ENCODE peak calls at places on chromosomes 12 and 14, in ten cellular contexts. One of them, this sample, is unnamed.

GRCh38 chr12:4910502-4911315 is 1.0 kb downstream of the KCNA1 start:
- DNase-seq in GM13977: peak; percentile 83
- DNase-seq in sigmoid colon: no peak
- DNase-seq in AG09319: no peak
- DNase-seq in endothelial cell of umbilical vein: no peak
- DNase-seq in mesothelial cell of epicardium: no peak
- DNase-seq in tibial artery: no peak
- DNase-seq in left ventricle myocardium inferior: no peak
- DNase-seq in AG09309: no peak
- DNase-seq in body of pancreas: no peak
- DNase-seq in this sample: peak; percentile 87

GRCh38 chr14:32650665-32651064 is 288.0 kb upstream of the NPAS3 start:
- DNase-seq in body of pancreas: no peak
- DNase-seq in AG09309: no peak
- DNase-seq in sigmoid colon: no peak
- DNase-seq in GM13977: no peak
- DNase-seq in mesothelial cell of epicardium: no peak
- DNase-seq in tibial artery: no peak
- DNase-seq in endothelial cell of umbilical vein: no peak
- DNase-seq in AG09319: no peak
- DNase-seq in left ventricle myocardium inferior: no peak
- DNase-seq in this sample: no peak

GRCh38 chr14:90508536-90509254 is 111.9 kb downstream of the CALM1 start:
- DNase-seq in sigmoid colon: no peak
- DNase-seq in GM13977: no peak
- DNase-seq in AG09319: no peak
- DNase-seq in mesothelial cell of epicardium: peak; percentile 78
- DNase-seq in endothelial cell of umbilical vein: no peak
- DNase-seq in tibial artery: no peak
- DNase-seq in left ventricle myocardium inferior: no peak
- DNase-seq in body of pancreas: peak; percentile 69
- DNase-seq in AG09309: no peak
- DNase-seq in this sample: no peak

GRCh38 chr12:53098982-53099651 is 1.6 kb downstream of the IGFBP6 start:
- DNase-seq in body of pancreas: peak; percentile 87
- DNase-seq in sigmoid colon: peak; percentile 97
- DNase-seq in GM13977: peak; percentile 90
- DNase-seq in endothelial cell of umbilical vein: peak; percentile 83
- DNase-seq in AG09309: peak; percentile 91
- DNase-seq in left ventricle myocardium inferior: peak; percentile 93
- DNase-seq in tibial artery: peak; percentile 96
- DNase-seq in AG09319: peak; percentile 94
- DNase-seq in mesothelial cell of epicardium: peak; percentile 95
- DNase-seq in this sample: peak; percentile 89

GRCh38 chr14:104425171-104425681 is 154.3 kb upstream of the C14orf180 start:
- DNase-seq in AG09309: no peak
- DNase-seq in endothelial cell of umbilical vein: no peak
- DNase-seq in sigmoid colon: peak; percentile 53
- DNase-seq in body of pancreas: no peak
- DNase-seq in tibial artery: no peak
- DNase-seq in GM13977: no peak
- DNase-seq in mesothelial cell of epicardium: no peak
- DNase-seq in AG09319: no peak
- DNase-seq in left ventricle myocardium inferior: no peak
- DNase-seq in this sample: peak; percentile 25

GRCh38 chr12:26274441-26275312 is 79.3 kb downstream of the SSPN start:
- DNase-seq in AG09309: peak; percentile 99
- DNase-seq in left ventricle myocardium inferior: peak; percentile 78
- DNase-seq in endothelial cell of umbilical vein: peak; percentile 98
- DNase-seq in GM13977: peak; percentile 66
- DNase-seq in mesothelial cell of epicardium: no peak
- DNase-seq in body of pancreas: peak; percentile 79
- DNase-seq in sigmoid colon: peak; percentile 95
- DNase-seq in tibial artery: peak; percentile 94
- DNase-seq in AG09319: peak; percentile 91
- DNase-seq in this sample: peak; percentile 74

GRCh38 chr12:107929436-107929835 is 154.9 kb downstream of the ASCL4 start:
- DNase-seq in AG09319: no peak
- DNase-seq in GM13977: peak; percentile 33
- DNase-seq in body of pancreas: no peak
- DNase-seq in AG09309: peak; percentile 14
- DNase-seq in mesothelial cell of epicardium: no peak
- DNase-seq in endothelial cell of umbilical vein: no peak
- DNase-seq in sigmoid colon: no peak
- DNase-seq in left ventricle myocardium inferior: no peak
- DNase-seq in tibial artery: no peak
- DNase-seq in this sample: peak; percentile 42

GRCh38 chr14:50321009-50321660 is 9.0 kb downstream of the DMAC2L start:
- DNase-seq in tibial artery: peak; percentile 56
- DNase-seq in mesothelial cell of epicardium: peak; percentile 51
- DNase-seq in GM13977: peak; percentile 71
- DNase-seq in sigmoid colon: peak; percentile 82
- DNase-seq in AG09309: peak; percentile 81
- DNase-seq in endothelial cell of umbilical vein: peak; percentile 96
- DNase-seq in AG09319: peak; percentile 79
- DNase-seq in body of pancreas: peak; percentile 73
- DNase-seq in left ventricle myocardium inferior: peak; percentile 24
- DNase-seq in this sample: peak; percentile 77

GRCh38 chr12:98592825-98593322 is 612 bp upstream of the SLC25A3 start:
- DNase-seq in tibial artery: no peak
- DNase-seq in endothelial cell of umbilical vein: no peak
- DNase-seq in body of pancreas: no peak
- DNase-seq in AG09319: no peak
- DNase-seq in AG09309: no peak
- DNase-seq in left ventricle myocardium inferior: no peak
- DNase-seq in GM13977: no peak
- DNase-seq in mesothelial cell of epicardium: no peak
- DNase-seq in sigmoid colon: no peak
- DNase-seq in this sample: no peak

GRCh38 chr12:98594050-98594853 is 766 bp downstream of the SLC25A3 start:
- DNase-seq in body of pancreas: peak; percentile 46
- DNase-seq in sigmoid colon: peak; percentile 77
- DNase-seq in mesothelial cell of epicardium: peak; percentile 59
- DNase-seq in AG09309: no peak
- DNase-seq in left ventricle myocardium inferior: peak; percentile 41
- DNase-seq in endothelial cell of umbilical vein: peak; percentile 38
- DNase-seq in AG09319: no peak
- DNase-seq in tibial artery: peak; percentile 50
- DNase-seq in GM13977: no peak
- DNase-seq in this sample: no peak

GRCh38 chr12:98587084-98587483 is 6.4 kb upstream of the SLC25A3 start:
- DNase-seq in AG09309: no peak
- DNase-seq in endothelial cell of umbilical vein: no peak
- DNase-seq in tibial artery: no peak
- DNase-seq in left ventricle myocardium inferior: no peak
- DNase-seq in AG09319: no peak
- DNase-seq in GM13977: no peak
- DNase-seq in body of pancreas: no peak
- DNase-seq in mesothelial cell of epicardium: no peak
- DNase-seq in sigmoid colon: no peak
- DNase-seq in this sample: no peak

GRCh38 chr12:98593351-98594049 is at the start of gene SLC25A3:
- DNase-seq in tibial artery: peak; percentile 97
- DNase-seq in mesothelial cell of epicardium: peak; percentile 90
- DNase-seq in endothelial cell of umbilical vein: peak; percentile 99
- DNase-seq in AG09319: peak; percentile 97
- DNase-seq in body of pancreas: peak; percentile 97
- DNase-seq in sigmoid colon: peak; percentile 98
- DNase-seq in GM13977: peak; percentile 96
- DNase-seq in AG09309: peak; percentile 94
- DNase-seq in left ventricle myocardium inferior: peak; percentile 95
- DNase-seq in this sample: peak; percentile 98

DNA sequence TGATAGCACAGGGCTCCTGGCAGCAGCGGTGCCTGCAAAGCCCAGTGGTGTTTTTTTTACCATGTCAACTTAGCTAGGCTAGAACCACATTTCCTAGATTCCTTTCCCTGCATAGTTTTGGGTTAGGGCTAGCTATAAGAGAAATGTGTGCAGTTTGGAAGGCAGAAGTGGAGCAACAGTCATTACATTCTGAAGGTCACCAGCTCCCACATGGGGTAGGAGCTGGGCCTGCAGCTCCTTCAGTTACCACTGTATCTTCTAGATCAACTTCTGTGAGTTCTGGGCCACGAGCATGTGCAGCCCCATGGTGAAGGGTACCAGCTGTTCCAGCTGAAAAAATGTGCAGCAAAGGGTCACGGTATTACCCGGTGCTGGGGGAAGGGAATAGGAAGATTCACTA is 2.3 kb upstream of the SLC25A3 start:
- DNase-seq in GM13977: no peak
- DNase-seq in tibial artery: no peak
- DNase-seq in mesothelial cell of epicardium: no peak
- DNase-seq in left ventricle myocardium inferior: no peak
- DNase-seq in AG09309: no peak
- DNase-seq in sigmoid colon: no peak
- DNase-seq in AG09319: no peak
- DNase-seq in body of pancreas: no peak
- DNase-seq in endothelial cell of umbilical vein: no peak
- DNase-seq in this sample: no peak
- TF ChIP-seq CTCF in GM13977: no peak
- TF ChIP-seq CTCF in tibial artery: no peak
- TF ChIP-seq CTCF in mesothelial cell of epicardium: no peak
- TF ChIP-seq CTCF in left ventricle myocardium inferior: no peak
- TF ChIP-seq CTCF in AG09309: no peak
- TF ChIP-seq CTCF in sigmoid colon: no peak
- TF ChIP-seq CTCF in AG09319: no peak
- TF ChIP-seq CTCF in body of pancreas: no peak
- TF ChIP-seq CTCF in endothelial cell of umbilical vein: no peak
- TF ChIP-seq CTCF in this sample: no peak

GRCh38 chr14:103336191-103336590 is 2.2 kb downstream of the EIF5 start:
- DNase-seq in mesothelial cell of epicardium: no peak
- DNase-seq in left ventricle myocardium inferior: no peak
- DNase-seq in body of pancreas: no peak
- DNase-seq in sigmoid colon: no peak
- DNase-seq in tibial artery: no peak
- DNase-seq in AG09319: no peak
- DNase-seq in endothelial cell of umbilical vein: no peak
- DNase-seq in AG09309: no peak
- DNase-seq in GM13977: no peak
- DNase-seq in this sample: no peak

GRCh38 chr14:103333754-103334643 is at the start of gene EIF5:
- DNase-seq in AG09309: peak; percentile 93
- DNase-seq in AG09319: peak; percentile 98
- DNase-seq in endothelial cell of umbilical vein: peak; percentile 99
- DNase-seq in body of pancreas: peak; percentile 100
- DNase-seq in tibial artery: peak; percentile 98
- DNase-seq in sigmoid colon: peak; percentile 100
- DNase-seq in mesothelial cell of epicardium: peak; percentile 99
- DNase-seq in left ventricle myocardium inferior: peak; percentile 99
- DNase-seq in GM13977: peak; percentile 98
- DNase-seq in this sample: peak; percentile 97

GRCh38 chr14:103332143-103332919 is 1.7 kb upstream of the EIF5 start:
- DNase-seq in AG09309: no peak
- DNase-seq in GM13977: no peak
- DNase-seq in left ventricle myocardium inferior: no peak
- DNase-seq in AG09319: no peak
- DNase-seq in tibial artery: no peak
- DNase-seq in sigmoid colon: no peak
- DNase-seq in mesothelial cell of epicardium: no peak
- DNase-seq in body of pancreas: no peak
- DNase-seq in endothelial cell of umbilical vein: no peak
- DNase-seq in this sample: no peak

GRCh38 chr14:103337794-103338193 is 3.8 kb downstream of the EIF5 start:
- DNase-seq in left ventricle myocardium inferior: no peak
- DNase-seq in mesothelial cell of epicardium: no peak
- DNase-seq in body of pancreas: no peak
- DNase-seq in endothelial cell of umbilical vein: no peak
- DNase-seq in sigmoid colon: no peak
- DNase-seq in AG09309: no peak
- DNase-seq in GM13977: no peak
- DNase-seq in AG09319: no peak
- DNase-seq in tibial artery: no peak
- DNase-seq in this sample: no peak

DNA sequence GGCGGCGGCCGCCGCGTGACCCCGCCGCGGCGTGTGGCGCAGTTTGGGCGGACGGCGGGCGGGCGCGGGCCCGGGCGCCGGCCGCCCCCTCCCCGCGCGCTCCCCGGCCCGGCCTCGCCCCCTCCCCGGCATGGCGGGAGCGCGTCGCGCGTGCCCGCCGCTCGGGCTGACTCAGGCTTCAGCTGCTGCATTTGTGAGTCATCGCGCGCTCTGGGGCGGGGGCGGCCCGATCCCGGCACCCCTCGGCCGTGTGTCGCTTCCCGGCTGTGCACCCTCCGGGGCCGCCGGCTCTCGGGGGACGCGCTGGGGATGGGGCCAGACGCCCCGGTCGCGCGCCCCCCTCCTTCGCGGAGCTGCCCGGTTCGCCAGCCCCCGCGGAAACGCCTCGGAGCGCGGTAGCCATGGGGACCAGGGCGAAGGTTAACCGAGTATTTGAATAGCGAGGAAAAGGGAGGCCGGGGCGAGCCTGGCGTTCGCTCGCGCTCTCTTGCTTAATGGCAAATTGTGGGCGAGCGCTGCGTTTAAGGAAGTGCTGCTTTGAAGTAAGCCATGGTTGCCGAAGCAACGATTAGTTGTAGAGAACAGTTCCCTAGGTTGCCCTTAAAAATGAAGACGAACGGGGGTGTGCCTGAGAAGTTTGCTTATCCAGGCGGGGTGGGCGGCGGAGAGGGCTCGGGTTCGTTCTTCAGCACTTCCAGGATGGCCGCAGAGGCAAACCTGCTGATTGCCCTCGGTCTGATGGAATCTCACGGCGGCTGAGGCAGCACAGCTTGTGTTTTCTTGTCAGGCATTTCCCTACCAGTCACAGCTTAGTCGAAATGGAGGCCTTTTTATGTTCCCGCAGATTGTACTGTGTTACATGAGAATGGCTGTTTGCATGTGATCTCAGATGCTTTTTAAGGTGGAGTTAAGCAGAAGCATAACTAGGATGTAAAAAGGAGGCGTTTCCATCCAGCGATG is 887 bp downstream of the EIF5 start:
- DNase-seq in sigmoid colon: peak; percentile 83
- DNase-seq in tibial artery: peak; percentile 64
- DNase-seq in GM13977: peak; percentile 80
- DNase-seq in mesothelial cell of epicardium: peak; percentile 69
- DNase-seq in endothelial cell of umbilical vein: peak; percentile 76
- DNase-seq in AG09309: no peak
- DNase-seq in body of pancreas: peak; percentile 77
- DNase-seq in AG09319: peak; percentile 41
- DNase-seq in left ventricle myocardium inferior: peak; percentile 57
- DNase-seq in this sample: peak; percentile 73
- TF ChIP-seq CTCF in sigmoid colon: no peak
- TF ChIP-seq CTCF in tibial artery: no peak
- TF ChIP-seq CTCF in GM13977: no peak
- TF ChIP-seq CTCF in mesothelial cell of epicardium: no peak
- TF ChIP-seq CTCF in endothelial cell of umbilical vein: no peak
- TF ChIP-seq CTCF in AG09309: no peak
- TF ChIP-seq CTCF in body of pancreas: no peak
- TF ChIP-seq CTCF in AG09319: no peak
- TF ChIP-seq CTCF in left ventricle myocardium inferior: no peak
- TF ChIP-seq CTCF in this sample: no peak

GRCh38 chr12:50214018-50214417 is 46.8 kb upstream of the CERS5 start:
- DNase-seq in left ventricle myocardium inferior: no peak
- DNase-seq in sigmoid colon: no peak
- DNase-seq in AG09319: no peak
- DNase-seq in AG09309: no peak
- DNase-seq in endothelial cell of umbilical vein: no peak
- DNase-seq in body of pancreas: no peak
- DNase-seq in tibial artery: no peak
- DNase-seq in mesothelial cell of epicardium: no peak
- DNase-seq in GM13977: no peak
- DNase-seq in this sample: no peak

GRCh38 chr12:50219544-50219943 is 52.4 kb upstream of the CERS5 start:
- DNase-seq in body of pancreas: no peak
- DNase-seq in tibial artery: no peak
- DNase-seq in left ventricle myocardium inferior: no peak
- DNase-seq in sigmoid colon: no peak
- DNase-seq in AG09319: no peak
- DNase-seq in GM13977: no peak
- DNase-seq in endothelial cell of umbilical vein: no peak
- DNase-seq in mesothelial cell of epicardium: no peak
- DNase-seq in AG09309: no peak
- DNase-seq in this sample: no peak

GRCh38 chr12:50215033-50215432 is 47.9 kb upstream of the CERS5 start:
- DNase-seq in AG09309: no peak
- DNase-seq in mesothelial cell of epicardium: no peak
- DNase-seq in body of pancreas: no peak
- DNase-seq in GM13977: no peak
- DNase-seq in left ventricle myocardium inferior: no peak
- DNase-seq in endothelial cell of umbilical vein: no peak
- DNase-seq in sigmoid colon: no peak
- DNase-seq in AG09319: no peak
- DNase-seq in tibial artery: no peak
- DNase-seq in this sample: no peak

GRCh38 chr12:50218386-50218785 is 51.2 kb upstream of the CERS5 start:
- DNase-seq in endothelial cell of umbilical vein: no peak
- DNase-seq in AG09319: no peak
- DNase-seq in AG09309: no peak
- DNase-seq in tibial artery: no peak
- DNase-seq in mesothelial cell of epicardium: no peak
- DNase-seq in body of pancreas: no peak
- DNase-seq in sigmoid colon: no peak
- DNase-seq in left ventricle myocardium inferior: no peak
- DNase-seq in GM13977: no peak
- DNase-seq in this sample: no peak

GRCh38 chr12:50217202-50217601 is 50.0 kb upstream of the CERS5 start:
- DNase-seq in left ventricle myocardium inferior: no peak
- DNase-seq in AG09309: no peak
- DNase-seq in sigmoid colon: no peak
- DNase-seq in body of pancreas: no peak
- DNase-seq in endothelial cell of umbilical vein: no peak
- DNase-seq in mesothelial cell of epicardium: no peak
- DNase-seq in AG09319: no peak
- DNase-seq in tibial artery: no peak
- DNase-seq in GM13977: no peak
- DNase-seq in this sample: no peak
- TF ChIP-seq CTCF in left ventricle myocardium inferior: no peak
- TF ChIP-seq CTCF in AG09309: no peak
- TF ChIP-seq CTCF in sigmoid colon: no peak
- TF ChIP-seq CTCF in body of pancreas: no peak
- TF ChIP-seq CTCF in endothelial cell of umbilical vein: no peak
- TF ChIP-seq CTCF in mesothelial cell of epicardium: no peak
- TF ChIP-seq CTCF in AG09319: no peak
- TF ChIP-seq CTCF in tibial artery: no peak
- TF ChIP-seq CTCF in GM13977: no peak
- TF ChIP-seq CTCF in this sample: no peak

DNA sequence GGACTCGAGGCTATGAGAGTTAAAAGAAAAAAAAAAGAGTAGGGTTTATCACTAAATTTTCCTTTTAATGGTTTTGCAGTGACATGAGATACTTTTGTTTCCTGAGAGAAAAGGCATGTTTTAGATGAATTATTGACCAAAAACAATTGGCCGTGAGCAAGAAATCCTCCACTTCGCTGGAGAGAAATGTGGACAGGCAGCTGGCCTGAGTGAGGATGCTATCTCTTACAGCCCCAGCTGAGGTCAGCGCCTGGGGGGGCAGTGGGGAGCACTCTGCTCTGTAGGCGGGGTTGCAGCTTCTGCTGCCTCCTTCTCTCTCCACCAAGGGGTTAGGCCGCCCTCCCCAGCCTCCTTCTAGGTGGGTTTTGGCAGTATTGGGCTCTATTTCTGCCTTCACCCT is 54.6 kb downstream of the PRIMA1 start:
- DNase-seq in GM13977: no peak
- DNase-seq in tibial artery: no peak
- DNase-seq in left ventricle myocardium inferior: no peak
- DNase-seq in sigmoid colon: no peak
- DNase-seq in endothelial cell of umbilical vein: no peak
- DNase-seq in body of pancreas: no peak
- DNase-seq in AG09309: no peak
- DNase-seq in mesothelial cell of epicardium: no peak
- DNase-seq in AG09319: no peak
- DNase-seq in this sample: no peak
- TF ChIP-seq CTCF in GM13977: no peak
- TF ChIP-seq CTCF in tibial artery: no peak
- TF ChIP-seq CTCF in left ventricle myocardium inferior: no peak
- TF ChIP-seq CTCF in sigmoid colon: no peak
- TF ChIP-seq CTCF in endothelial cell of umbilical vein: no peak
- TF ChIP-seq CTCF in body of pancreas: no peak
- TF ChIP-seq CTCF in AG09309: no peak
- TF ChIP-seq CTCF in mesothelial cell of epicardium: no peak
- TF ChIP-seq CTCF in AG09319: no peak
- TF ChIP-seq CTCF in this sample: no peak

This sample was measured in GM13976.